ENCODE peak calls at places on chromosomes 2 and 18, in six cellular contexts. W is A549, R is GM23338, S is Panc1, X is SK-N-SH, A is K562. V is an unnamed sample.

GRCh38 chr18:26768388-26768787 is 97.1 kb downstream of the AQP4 start:
- DNase-seq in W (no peak), R (no peak), S (no peak), X (no peak), A (no peak), V (no peak)

GRCh38 chr2:230130668-230131364 is 62.1 kb upstream of the SLC16A14 start:
- DNase-seq in W (no peak), R (no peak), S (peak), X (no peak), A (no peak), V (no peak)

GRCh38 chr2:12728221-12728777 is 11.6 kb downstream of the TRIB2 start:
- DNase-seq in W (no peak), R (no peak), S (no peak), X (no peak), A (no peak), V (peak)

GRCh38 chr2:77633601-77634000 is 111.4 kb upstream of the LRRTM4 start:
- DNase-seq in W (no peak), R (no peak), S (no peak), X (no peak), A (no peak), V (no peak)

GRCh38 chr2:129400825-129401224 is 578.6 kb upstream of the RAB6C start:
- DNase-seq in W (no peak), R (no peak), S (no peak), X (peak), A (no peak), V (no peak)

GRCh38 chr18:21979171-21979560 is 190.2 kb upstream of the GATA6 start:
- DNase-seq in W (no peak), R (no peak), S (no peak), X (no peak), A (no peak), V (no peak)

GRCh38 chr18:11669271-11669947 is 19.7 kb upstream of the GNAL start:
- DNase-seq in W (no peak), R (no peak), S (no peak), X (no peak), A (no peak), V (no peak)

GRCh38 chr2:9950521-9951271 is 797 bp upstream of the GRHL1 start:
- DNase-seq in W (peak), R (peak), S (no peak), X (no peak), A (no peak), V (peak)

GRCh38 chr18:45664824-45665763 is 49.8 kb downstream of the SLC14A2 start:
- DNase-seq in W (peak), R (peak), S (peak), X (peak), A (peak), V (peak)

GRCh38 chr2:143742631-143743030 is 613.4 kb downstream of the ARHGAP15 start:
- DNase-seq in W (no peak), R (no peak), S (no peak), X (peak), A (no peak), V (no peak)

GRCh38 chr2:164126960-164127359 is 391.2 kb upstream of the FIGN start:
- DNase-seq in W (no peak), R (no peak), S (no peak), X (no peak), A (no peak), V (no peak)

GRCh38 chr2:182302174-182302573 is 124.7 kb downstream of the PDE1A start:
- DNase-seq in W (no peak), R (no peak), S (no peak), X (no peak), A (no peak), V (no peak)

GRCh38 chr2:12296915-12297314 is 419.8 kb upstream of the TRIB2 start:
- DNase-seq in W (no peak), R (no peak), S (no peak), X (no peak), A (peak), V (no peak)

GRCh38 chr2:235445116-235445515 is 48.7 kb upstream of the AGAP1 start:
- DNase-seq in W (no peak), R (no peak), S (no peak), X (no peak), A (no peak), V (no peak)

GRCh38 chr18:31217455-31217854 is 54.8 kb upstream of the DSC1 start:
- DNase-seq in W (no peak), R (no peak), S (no peak), X (no peak), A (no peak), V (peak)

GRCh38 chr2:134705861-134706586 is 12.8 kb downstream of the TMEM163 start:
- DNase-seq in W (no peak), R (peak), S (no peak), X (no peak), A (no peak), V (no peak)

GRCh38 chr2:10331033-10331701 is 28.5 kb downstream of the HPCAL1 start:
- DNase-seq in W (peak), R (peak), S (no peak), X (no peak), A (peak), V (peak)

GRCh38 chr2:232875256-232876070 is 5.4 kb downstream of the SNORC start:
- DNase-seq in W (no peak), R (peak), S (no peak), X (peak), A (no peak), V (no peak)

GRCh38 chr2:127429291-127429690 is 11.1 kb downstream of the PROC start:
- DNase-seq in W (no peak), R (no peak), S (no peak), X (no peak), A (no peak), V (no peak)

GRCh38 chr18:55781481-55781957 is 193.5 kb upstream of the TCF4 start:
- DNase-seq in W (peak), R (peak), S (peak), X (peak), A (no peak), V (no peak)

GRCh38 chr2:29632018-29632417 is 289.4 kb downstream of the ALK start:
- DNase-seq in W (no peak), R (no peak), S (no peak), X (no peak), A (no peak), V (no peak)

GRCh38 chr2:29114841-29115609 is at the start of gene CLIP4:
- DNase-seq in W (peak), R (peak), S (no peak), X (peak), A (peak), V (no peak)

GRCh38 chr2:227472265-227473018 is 486 bp downstream of the AGFG1 start:
- DNase-seq in W (peak), R (peak), S (no peak), X (peak), A (peak), V (peak)

GRCh38 chr2:45027051-45027450 is 17.8 kb upstream of the SIX2 start:
- DNase-seq in W (no peak), R (no peak), S (no peak), X (no peak), A (no peak), V (no peak)

GRCh38 chr2:25328152-25329085 is 13.3 kb downstream of the DNMT3A start:
- DNase-seq in W (no peak), R (no peak), S (no peak), X (no peak), A (no peak), V (no peak)

GRCh38 chr2:238777369-238778067 is 70.4 kb upstream of the TWIST2 start:
- DNase-seq in W (no peak), R (no peak), S (no peak), X (no peak), A (no peak), V (peak)

GRCh38 chr18:40011201-40011600 is 1943.8 kb upstream of the PIK3C3 start:
- DNase-seq in W (no peak), R (no peak), S (no peak), X (no peak), A (no peak), V (no peak)

GRCh38 chr2:20141056-20141762 is 83.7 kb downstream of the SDC1 start:
- DNase-seq in W (peak), R (no peak), S (peak), X (no peak), A (peak), V (no peak)

GRCh38 chr2:180695570-180695969 is 284.8 kb upstream of the UBE2E3 start:
- DNase-seq in W (no peak), R (no peak), S (no peak), X (no peak), A (no peak), V (no peak)

GRCh38 chr2:239391286-239392071 is 9.3 kb downstream of the HDAC4 start:
- DNase-seq in W (no peak), R (no peak), S (no peak), X (peak), A (no peak), V (no peak)

GRCh38 chr2:237483018-237483731 is 3.9 kb upstream of the MLPH start:
- DNase-seq in W (peak), R (no peak), S (peak), X (no peak), A (no peak), V (no peak)

GRCh38 chr2:122627388-122627787 is 871.9 kb downstream of the TSN start:
- DNase-seq in W (no peak), R (no peak), S (no peak), X (no peak), A (no peak), V (no peak)

GRCh38 chr2:65819963-65820362 is 387.6 kb upstream of the SPRED2 start:
- DNase-seq in W (no peak), R (no peak), S (no peak), X (no peak), A (no peak), V (no peak)

GRCh38 chr2:229870903-229871650 is 50.7 kb downstream of the TRIP12 start:
- DNase-seq in W (no peak), R (no peak), S (no peak), X (no peak), A (no peak), V (no peak)

GRCh38 chr2:63698825-63699548 is 110.2 kb downstream of the MDH1 start:
- DNase-seq in W (peak), R (peak), S (peak), X (peak), A (no peak), V (no peak)

GRCh38 chr2:95375532-95376221 is 26.8 kb upstream of the FAHD2A start:
- DNase-seq in W (no peak), R (no peak), S (no peak), X (no peak), A (no peak), V (no peak)

GRCh38 chr2:145692971-145693478 is 1173.1 kb upstream of the ZEB2 start:
- DNase-seq in W (no peak), R (no peak), S (peak), X (no peak), A (peak), V (peak)

GRCh38 chr2:165245081-165245480 is 5.9 kb downstream of the SCN2A start:
- DNase-seq in W (no peak), R (no peak), S (no peak), X (no peak), A (no peak), V (no peak)

GRCh38 chr18:27277554-27277953 is 92.4 kb upstream of the CHST9 start:
- DNase-seq in W (no peak), R (no peak), S (no peak), X (no peak), A (no peak), V (no peak)

GRCh38 chr2:73408198-73408597 is 22.6 kb downstream of the ALMS1 start:
- DNase-seq in W (no peak), R (no peak), S (no peak), X (no peak), A (no peak), V (no peak)

GRCh38 chr2:186422226-186422625 is 63.8 kb upstream of the ZC3H15 start:
- DNase-seq in W (no peak), R (no peak), S (peak), X (no peak), A (no peak), V (peak)

GRCh38 chr2:186423481-186423880 is 62.6 kb upstream of the ZC3H15 start:
- DNase-seq in W (no peak), R (no peak), S (no peak), X (no peak), A (no peak), V (no peak)

GRCh38 chr2:186426153-186427016 is 59.7 kb upstream of the ZC3H15 start:
- DNase-seq in W (no peak), R (no peak), S (no peak), X (no peak), A (no peak), V (no peak)

GRCh38 chr2:186427970-186428369 is 58.1 kb upstream of the ZC3H15 start:
- DNase-seq in W (no peak), R (no peak), S (no peak), X (no peak), A (no peak), V (no peak)

DNA sequence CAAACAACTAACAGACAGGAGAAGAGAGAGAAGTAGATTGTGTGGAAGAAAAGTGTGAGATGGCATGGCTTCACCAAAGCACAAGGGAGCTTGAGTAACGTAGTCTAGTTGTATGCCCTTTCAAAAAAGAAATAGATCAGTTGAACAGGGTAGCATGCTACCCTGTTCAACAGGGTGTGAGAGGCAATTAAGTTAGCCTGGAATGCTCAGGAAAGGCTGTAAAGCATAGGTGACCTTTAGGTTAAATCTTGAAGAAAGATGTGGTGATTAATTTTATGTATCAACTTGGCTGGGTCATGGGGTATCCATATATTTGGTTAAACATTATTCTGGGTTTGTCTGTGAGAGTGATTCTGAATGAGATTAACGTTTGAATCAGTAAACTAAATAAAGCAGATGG is 61.8 kb upstream of the ZC3H15 start:
- DNase-seq in W (no peak), R (peak), S (no peak), X (no peak), A (no peak), V (no peak)
- TF ChIP-seq REST in W (no peak), R (no peak), S (no peak), X (no peak), A (no peak), V (no peak)

GRCh38 chr2:120660771-120661459 is 74.8 kb upstream of the GLI2 start:
- DNase-seq in W (no peak), R (no peak), S (no peak), X (no peak), A (no peak), V (no peak)
- TF ChIP-seq REST in W (no peak), R (no peak), S (no peak), X (no peak), A (no peak), V (no peak)

DNA sequence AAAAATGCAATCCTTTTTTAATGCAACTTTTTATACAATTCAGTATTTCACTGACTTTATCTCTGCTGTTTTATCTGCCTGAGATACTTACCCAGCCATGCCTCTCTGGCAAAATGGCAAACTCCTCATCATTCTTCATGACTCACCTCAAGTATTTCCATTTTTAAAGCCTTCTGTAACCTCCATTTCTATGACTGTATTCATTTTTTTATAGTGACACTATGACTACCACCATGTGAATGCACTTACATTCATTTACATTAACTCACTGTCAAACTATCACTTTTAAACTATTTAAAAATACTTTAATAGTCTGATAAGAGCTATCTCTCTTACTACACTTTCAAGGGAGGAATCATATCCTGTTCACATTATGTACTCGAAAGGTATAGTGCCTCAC is 99.4 kb upstream of the SCN7A start:
- DNase-seq in W (no peak), R (no peak), S (no peak), X (no peak), A (no peak), V (no peak)
- TF ChIP-seq REST in W (no peak), R (no peak), S (no peak), X (no peak), A (no peak), V (no peak)

GRCh38 chr2:207897541-207898353 is 127.6 kb downstream of the PLEKHM3 start:
- DNase-seq in W (no peak), R (no peak), S (no peak), X (no peak), A (no peak), V (no peak)
- TF ChIP-seq REST in W (no peak), R (no peak), S (no peak), X (no peak), A (no peak), V (no peak)

GRCh38 chr2:195813401-195813800 is 156.4 kb downstream of the SLC39A10 start:
- DNase-seq in W (no peak), R (no peak), S (no peak), X (no peak), A (no peak), V (no peak)
- TF ChIP-seq REST in W (no peak), R (no peak), S (no peak), X (no peak), A (no peak), V (no peak)

DNA sequence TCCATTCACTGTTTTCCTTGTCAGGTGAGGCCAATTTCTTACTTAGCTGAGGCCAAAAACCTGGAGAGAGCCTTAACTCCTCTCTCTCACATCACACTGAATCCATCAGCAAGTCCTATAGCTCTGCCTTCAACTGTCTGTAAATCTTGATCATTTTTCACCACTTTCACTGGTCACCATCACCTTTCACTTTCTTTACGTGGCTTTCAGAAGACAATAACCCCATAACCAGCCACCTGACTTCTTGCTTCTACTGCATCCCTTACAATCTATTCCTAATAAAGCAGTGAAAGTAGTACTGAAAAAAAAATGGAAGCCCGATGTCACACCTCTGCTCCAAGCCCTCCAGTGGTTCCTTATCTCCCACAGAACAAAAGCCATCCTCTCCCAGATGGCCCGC is 7.7 kb downstream of the LOXL3 start:
- DNase-seq in W (no peak), R (no peak), S (no peak), X (no peak), A (no peak), V (no peak)
- TF ChIP-seq REST in W (no peak), R (no peak), S (no peak), X (no peak), A (no peak), V (no peak)

GRCh38 chr2:62293151-62293489 is 97.2 kb downstream of the B3GNT2 start:
- DNase-seq in W (no peak), R (no peak), S (no peak), X (no peak), A (no peak), V (no peak)

GRCh38 chr2:62292190-62292589 is 96.3 kb downstream of the B3GNT2 start:
- DNase-seq in W (no peak), R (no peak), S (no peak), X (no peak), A (no peak), V (no peak)

GRCh38 chr2:62296034-62296832 is 100.3 kb downstream of the B3GNT2 start:
- DNase-seq in W (no peak), R (no peak), S (no peak), X (no peak), A (peak), V (no peak)

GRCh38 chr2:62291517-62292137 is 95.7 kb downstream of the B3GNT2 start:
- DNase-seq in W (no peak), R (no peak), S (no peak), X (no peak), A (no peak), V (no peak)

GRCh38 chr2:62293490-62294212 is 97.7 kb downstream of the B3GNT2 start:
- DNase-seq in W (no peak), R (peak), S (no peak), X (peak), A (no peak), V (no peak)
- TF ChIP-seq REST in W (no peak), R (no peak), S (no peak), X (no peak), A (no peak), V (no peak)

V was measured in HL-60.